ENCODE peak calls at places on chromosomes 3 and 15, in ten cellular contexts. P is cardiac fibroblast; F is ureter; K is IMR-90; A is sciatic nerve; T is activated CD4-positive, alpha-beta T cell treated with anti-CD3 and anti-CD28 coated beads, Interleukin-2, amount 50 U/mL, for 1 hour; G is transverse colon; L is smooth muscle cell of the brain vasculature; U is NCI-H345; M is Peyer's patch. Y is an unnamed sample.

GRCh38 chr15:43232289-43232874 is 11.6 kb upstream of the EPB42 start:
- DNase-seq in P (peak), F (no peak), K (no peak), A (no peak), T (no peak), G (no peak), L (no peak), U (no peak), M (no peak), Y (no peak)

GRCh38 chr3:160200328-160200727 is 24.9 kb upstream of the C3orf80 start:
- DNase-seq in P (peak), F (no peak), K (no peak), A (no peak), T (no peak), G (no peak), L (no peak), U (peak), M (no peak), Y (no peak)

GRCh38 chr15:30885814-30886213 is 17.9 kb upstream of the FAN1 start:
- DNase-seq in P (peak), F (no peak), K (peak), A (no peak), T (no peak), G (no peak), L (no peak), U (no peak), M (no peak), Y (no peak)

GRCh38 chr3:180316321-180316720 is 279.6 kb upstream of the PEX5L start:
- DNase-seq in P (no peak), F (no peak), K (no peak), A (no peak), T (no peak), G (no peak), L (no peak), U (no peak), M (no peak), Y (no peak)

GRCh38 chr3:114745322-114746240 is 401.5 kb downstream of the ZBTB20 start:
- DNase-seq in P (peak), F (no peak), K (peak), A (no peak), T (no peak), G (no peak), L (no peak), U (no peak), M (peak), Y (no peak)

GRCh38 chr3:87541711-87542110 is 265.3 kb upstream of the POU1F1 start:
- DNase-seq in P (no peak), F (no peak), K (no peak), A (no peak), T (no peak), G (no peak), L (no peak), U (no peak), M (no peak), Y (no peak)

GRCh38 chr15:55279746-55280351 is 9.8 kb downstream of the RAB27A start:
- DNase-seq in P (peak), F (no peak), K (peak), A (no peak), T (peak), G (peak), L (peak), U (no peak), M (peak), Y (no peak)

GRCh38 chr3:127666684-127667083 is 6.1 kb upstream of the ABTB1 start:
- DNase-seq in P (no peak), F (no peak), K (no peak), A (no peak), T (no peak), G (no peak), L (no peak), U (no peak), M (no peak), Y (no peak)

GRCh38 chr3:169573129-169573528 is 90.4 kb downstream of the MECOM start:
- DNase-seq in P (peak), F (no peak), K (no peak), A (no peak), T (no peak), G (no peak), L (no peak), U (no peak), M (no peak), Y (no peak)

GRCh38 chr3:119619094-119619493 is 21.4 kb downstream of the PLA1A start:
- DNase-seq in P (no peak), F (peak), K (no peak), A (no peak), T (no peak), G (no peak), L (no peak), U (no peak), M (no peak), Y (no peak)

GRCh38 chr15:29345549-29346525 is 76.2 kb upstream of the NSMCE3 start:
- DNase-seq in P (no peak), F (no peak), K (no peak), A (no peak), T (no peak), G (no peak), L (no peak), U (no peak), M (no peak), Y (no peak)

GRCh38 chr15:25738171-25738792 is 124.8 kb downstream of the ATP10A start:
- DNase-seq in P (peak), F (no peak), K (peak), A (no peak), T (no peak), G (no peak), L (no peak), U (no peak), M (no peak), Y (no peak)

GRCh38 chr3:43810797-43811196 is 120.1 kb downstream of the ABHD5 start:
- DNase-seq in P (no peak), F (no peak), K (no peak), A (no peak), T (no peak), G (no peak), L (no peak), U (no peak), M (no peak), Y (no peak)

GRCh38 chr15:91027677-91028076 is 5.3 kb upstream of the VPS33B start:
- DNase-seq in P (no peak), F (no peak), K (no peak), A (no peak), T (no peak), G (no peak), L (no peak), U (no peak), M (no peak), Y (no peak)

GRCh38 chr3:187994221-187995085 is 159.5 kb upstream of the LPP start:
- DNase-seq in P (peak), F (no peak), K (peak), A (no peak), T (no peak), G (no peak), L (no peak), U (no peak), M (no peak), Y (no peak)

GRCh38 chr15:69288531-69289311 is 10.0 kb upstream of the PAQR5 start:
- DNase-seq in P (no peak), F (no peak), K (no peak), A (no peak), T (no peak), G (no peak), L (no peak), U (no peak), M (no peak), Y (no peak)